ENCODE peak calls at places on chromosomes 4 and X, in seven cellular contexts. B, W, E, Z, R, I and K are unnamed samples.

GRCh38 chr4:82776925-82777542 is 21.6 kb downstream of the SCD5 start:
- DNase-seq in B (no peak), W (no peak), E (no peak), Z (no peak), R (no peak), I (peak; percentile 88), K (peak; percentile 59)

GRCh38 chr4:41050840-41051775 is 163.2 kb downstream of the APBB2 start:
- DNase-seq in B (no peak), W (no peak), E (no peak), Z (no peak), R (peak; percentile 45), I (no peak), K (no peak)

GRCh38 chrX:16585486-16586370 is 64.2 kb upstream of the S100G start:
- DNase-seq in B (no peak), W (no peak), E (no peak), Z (no peak), R (no peak), I (peak; percentile 12), K (no peak)

GRCh38 chr4:139214039-139214534 is 37.1 kb upstream of the ELF2 start:
- DNase-seq in B (peak; percentile 87), W (peak; percentile 24), E (no peak), Z (no peak), R (no peak), I (no peak), K (no peak)

GRCh38 chrX:110346681-110347080 is 12.0 kb upstream of the RTL9 start:
- DNase-seq in B (no peak), W (no peak), E (no peak), Z (peak; percentile 35), R (peak; percentile 33), I (peak; percentile 7), K (peak; percentile 11)

GRCh38 chr4:137558951-137559350 is 26.7 kb upstream of the PCDH18 start:
- DNase-seq in B (no peak), W (no peak), E (no peak), Z (peak; percentile 43), R (peak; percentile 42), I (peak; percentile 76), K (peak; percentile 68)

GRCh38 chrX:132025085-132025484 is 2.0 kb downstream of the STK26 start:
- DNase-seq in B (no peak), W (no peak), E (no peak), Z (no peak), R (no peak), I (no peak), K (no peak)

GRCh38 chrX:46576458-46576857 is 2.9 kb downstream of the CHST7 start:
- DNase-seq in B (no peak), W (no peak), E (peak; percentile 38), Z (peak; percentile 42), R (peak; percentile 63), I (peak; percentile 39), K (peak; percentile 37)

GRCh38 chrX:80879916-80880315 is 70.2 kb upstream of the BRWD3 start:
- DNase-seq in B (peak; percentile 21), W (no peak), E (no peak), Z (no peak), R (peak; percentile 20), I (peak; percentile 6), K (peak; percentile 14)

DNA sequence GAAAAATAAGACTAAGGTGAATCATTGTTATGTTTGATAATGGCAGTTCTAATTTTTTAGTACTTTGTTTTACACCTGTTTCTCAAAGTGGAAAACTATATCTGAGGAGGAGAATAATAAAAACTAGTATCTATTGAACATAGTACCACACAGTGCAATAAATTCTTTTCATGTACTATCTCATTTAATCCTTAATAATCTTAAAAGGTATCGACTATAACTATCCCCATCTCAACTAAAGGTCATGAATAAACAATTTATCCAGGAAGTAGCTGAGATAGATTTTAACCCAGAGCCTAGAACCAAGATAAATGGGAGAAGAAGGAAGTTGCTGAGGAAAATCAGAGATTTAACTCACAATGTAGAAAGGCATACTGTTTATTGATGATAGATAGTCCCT is 2.5 kb downstream of the CHIC2 start:
- DNase-seq in B (no peak), W (no peak), E (no peak), Z (no peak), R (no peak), I (no peak), K (no peak)
- H3K4me3 ChIP-seq in B (no peak overlapping the region), W (peak overlapping the region; percentile 99), E (peak overlapping the region; percentile 18), Z (peak overlapping the region; percentile 95), R (peak overlapping the region; percentile 93), I (peak overlapping the region; percentile 91), K (peak overlapping the region; percentile 92)

DNA sequence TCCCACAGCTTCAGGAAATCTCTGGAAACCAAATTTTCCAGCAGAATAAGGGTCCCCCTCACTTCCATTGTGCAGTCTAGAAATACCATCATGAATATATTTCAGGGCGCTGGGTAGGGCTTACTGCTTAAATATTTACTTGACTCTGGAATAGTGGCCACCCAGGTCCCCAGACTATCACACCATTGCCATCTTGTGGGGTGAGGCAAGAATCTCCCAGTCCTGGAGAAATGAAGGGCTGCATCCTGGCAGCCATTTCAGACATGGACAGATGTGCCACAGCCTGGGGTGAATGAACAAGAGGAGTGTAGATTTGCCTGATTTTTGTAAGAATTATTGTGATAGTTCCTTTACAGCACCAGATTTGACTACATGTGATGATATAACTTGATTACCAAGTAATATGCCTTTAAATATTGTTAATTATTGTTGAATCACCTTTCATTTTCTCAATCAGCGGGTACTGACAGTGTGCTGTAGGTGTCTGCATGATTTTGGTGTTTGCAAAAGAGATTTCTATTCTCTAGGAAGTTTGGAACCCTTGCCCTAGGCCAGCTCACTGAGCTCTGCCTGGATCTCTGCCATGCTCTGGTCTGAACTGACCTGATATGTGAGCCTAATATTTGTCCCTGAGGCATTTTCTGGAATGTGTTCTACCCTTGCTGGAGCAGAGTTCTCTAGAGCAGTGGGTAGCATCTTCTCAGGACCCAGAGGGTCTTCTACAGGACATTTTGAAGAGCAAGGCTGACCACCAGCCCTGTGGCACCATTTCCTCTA is 183.4 kb downstream of the KIT start:
- DNase-seq in B (no peak), W (no peak), E (no peak), Z (peak; percentile 16), R (peak; percentile 33), I (no peak), K (peak; percentile 70)
- TF ChIP-seq CTCF in B (peak; percentile 59), W (peak; percentile 21), E (no peak), Z (no peak), R (peak; percentile 6), I (no peak), K (peak; percentile 69)

DNA sequence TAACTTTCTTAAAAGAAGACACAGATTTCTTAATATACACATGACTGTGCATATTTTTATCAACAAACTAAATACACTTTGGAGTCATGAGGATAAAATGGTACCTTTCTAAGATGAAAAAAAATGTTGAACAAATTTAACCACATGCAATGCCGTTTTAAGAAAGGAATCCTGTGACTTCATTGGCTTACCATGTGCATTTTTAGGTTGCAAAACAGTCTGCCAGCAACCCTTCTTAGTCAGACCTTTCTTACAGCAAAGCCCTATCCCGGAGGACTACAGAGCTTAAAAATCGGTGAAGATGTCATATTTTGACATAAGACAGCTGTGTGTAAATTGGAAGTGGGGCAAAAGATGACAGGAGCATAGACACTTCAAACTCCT is 51.6 kb downstream of the GASK1B start:
- DNase-seq in B (no peak), W (no peak), E (peak; percentile 81), Z (peak; percentile 99), R (peak; percentile 100), I (peak; percentile 99), K (peak; percentile 99)
- H3K4me3 ChIP-seq in B (no peak overlapping the region), W (peak overlapping the region; percentile 50), E (no peak overlapping the region), Z (no peak overlapping the region), R (no peak overlapping the region), I (no peak overlapping the region), K (no peak overlapping the region)

GRCh38 chrX:71623105-71623450 is 4.8 kb upstream of the CXCR3 start:
- DNase-seq in B (no peak), W (no peak), E (no peak), Z (no peak), R (no peak), I (no peak), K (no peak)

GRCh38 chrX:71621644-71622346 is 3.5 kb upstream of the CXCR3 start:
- DNase-seq in B (no peak), W (no peak), E (no peak), Z (peak; percentile 16), R (peak; percentile 16), I (peak; percentile 27), K (peak; percentile 39)

GRCh38 chrX:71623714-71624113 is 5.4 kb upstream of the CXCR3 start:
- DNase-seq in B (no peak), W (no peak), E (no peak), Z (no peak), R (no peak), I (no peak), K (no peak)

GRCh38 chrX:71625471-71625870 is 7.2 kb upstream of the CXCR3 start:
- DNase-seq in B (no peak), W (no peak), E (no peak), Z (no peak), R (no peak), I (no peak), K (no peak)

DNA sequence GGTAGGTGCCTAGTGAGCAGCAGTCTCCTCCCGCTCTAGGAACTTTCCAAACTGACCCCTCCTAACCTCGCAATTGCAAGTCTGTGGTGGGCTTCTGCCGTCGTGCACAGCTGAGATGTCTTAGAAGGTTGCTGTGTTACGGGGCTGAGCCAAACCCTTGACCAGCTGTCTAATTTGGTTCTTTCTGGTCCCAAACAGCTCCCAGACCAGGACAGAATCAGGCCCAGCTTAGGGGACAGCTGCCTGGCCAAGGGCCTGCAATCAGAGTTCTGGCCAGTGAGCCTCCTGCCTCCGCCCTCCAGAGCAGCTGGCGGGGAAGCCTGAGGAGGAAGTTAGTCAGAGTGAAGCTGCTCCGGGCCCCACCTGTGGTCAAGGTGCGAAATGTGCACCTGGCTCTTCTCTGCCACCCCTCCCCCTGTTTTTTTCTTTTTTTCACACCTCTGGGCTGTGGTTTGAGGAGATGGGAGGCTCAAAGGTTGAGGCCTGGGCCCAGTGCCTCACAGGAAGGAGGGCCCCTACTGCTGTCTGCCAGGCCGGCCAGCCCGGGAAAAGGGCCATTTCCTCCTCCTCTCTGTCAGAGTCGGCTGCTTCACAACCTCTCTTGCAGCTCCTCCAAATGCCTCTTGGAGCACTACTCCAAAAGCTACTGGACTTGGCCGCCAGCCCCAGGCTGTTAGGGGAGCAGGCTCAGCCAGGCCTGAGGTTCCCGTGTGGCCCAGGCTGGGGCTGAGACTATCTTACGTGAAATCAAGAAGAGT is 4.2 kb upstream of the CXCR3 start:
- DNase-seq in B (peak; percentile 69), W (no peak), E (peak; percentile 80), Z (peak; percentile 77), R (peak; percentile 70), I (peak; percentile 72), K (peak; percentile 81)
- TF ChIP-seq CTCF in B (peak; percentile 12), W (peak; percentile 28), E (no peak), Z (peak; percentile 42), R (peak; percentile 39), I (no peak), K (peak; percentile 44)

GRCh38 chr4:7118013-7118832 is 50.4 kb upstream of the GRPEL1 start:
- DNase-seq in B (no peak), W (no peak), E (no peak), Z (no peak), R (no peak), I (no peak), K (no peak)
- H3K4me3 ChIP-seq in B (no peak overlapping the region), W (no peak overlapping the region), E (no peak overlapping the region), Z (no peak overlapping the region), R (no peak overlapping the region), I (no peak overlapping the region), K (no peak overlapping the region)